ENCODE peak calls at places on chromosomes 12 and 14, in eight cellular contexts. K, R, X, F, P, E, T and J are unnamed samples.

GRCh38 chr12:132765366-132765765 is 3.7 kb upstream of the ANKLE2 start:
- DNase-seq in X (no peak), T (peak), F (no peak), R (no peak), P (no peak), K (no peak), E (no peak), J (no peak)

GRCh38 chr12:49201595-49202295 is 12.9 kb upstream of the TUBA1A start:
- DNase-seq in K (no peak), F (peak), E (no peak), P (no peak), R (no peak), T (no peak), X (no peak), J (peak)

GRCh38 chr14:52901357-52901980 is 49.4 kb downstream of the FERMT2 start:
- DNase-seq in T (no peak), R (no peak), K (no peak), F (no peak), P (no peak), X (no peak), E (no peak), J (no peak)

GRCh38 chr14:76647699-76648298 is 113.5 kb upstream of the VASH1 start:
- DNase-seq in R (peak), K (no peak), E (peak), P (no peak), F (peak), X (no peak), T (no peak), J (peak)

GRCh38 chr12:89575405-89575804 is 49.6 kb upstream of the POC1B start:
- DNase-seq in E (no peak), F (no peak), T (no peak), P (no peak), R (no peak), X (no peak), K (no peak), J (no peak)

GRCh38 chr12:7219599-7220243 is 30.2 kb downstream of the PEX5 start:
- DNase-seq in T (peak), X (no peak), P (no peak), F (peak), R (peak), K (peak), E (peak), J (peak)

GRCh38 chr12:53951577-53952334 is 2.9 kb upstream of the HOXC12 start:
- DNase-seq in P (peak), X (no peak), F (no peak), R (no peak), K (no peak), E (no peak), T (peak), J (no peak)

GRCh38 chr12:26109343-26109841 is 15.4 kb downstream of the BHLHE41 start:
- DNase-seq in F (no peak), E (no peak), X (no peak), K (no peak), T (peak), P (no peak), R (no peak), J (no peak)

GRCh38 chr12:15540469-15540872 is 218.2 kb downstream of the PTPRO start:
- DNase-seq in F (no peak), X (no peak), T (no peak), P (no peak), E (no peak), K (no peak), R (no peak), J (no peak)

GRCh38 chr14:59451849-59452248 is 13.3 kb downstream of the GPR135 start:
- DNase-seq in P (no peak), T (no peak), F (no peak), K (no peak), X (no peak), R (no peak), E (no peak), J (no peak)

GRCh38 chr12:54404061-54405004 is 14.7 kb downstream of the ITGA5 start:
- DNase-seq in K (peak), T (peak), X (no peak), P (no peak), R (peak), E (peak), F (peak), J (peak)

GRCh38 chr12:51907083-51907863 is at the start of gene ACVRL1:
- DNase-seq in E (no peak), X (no peak), R (no peak), F (no peak), P (peak), K (no peak), T (peak), J (no peak)

GRCh38 chr12:56668197-56668457 is 20.0 kb downstream of the PTGES3 start:
- DNase-seq in P (no peak), F (no peak), E (no peak), X (no peak), R (no peak), T (no peak), K (no peak), J (no peak)

GRCh38 chr14:106848330-106849121 is 1322.1 kb downstream of the TMEM121 start:
- DNase-seq in X (no peak), F (no peak), E (no peak), R (peak), K (no peak), P (no peak), T (no peak), J (peak)

GRCh38 chr12:90695415-90695814 is 259.6 kb downstream of the CCER1 start:
- DNase-seq in E (no peak), F (no peak), T (no peak), X (no peak), K (no peak), P (no peak), R (no peak), J (no peak)

GRCh38 chr12:107931761-107932160 is 157.3 kb downstream of the ASCL4 start:
- DNase-seq in X (no peak), T (no peak), R (no peak), F (no peak), E (no peak), P (no peak), K (no peak), J (no peak)

GRCh38 chr12:84860718-84861117 is 51.9 kb downstream of the SLC6A15 start:
- DNase-seq in K (no peak), T (no peak), F (no peak), E (no peak), P (no peak), X (no peak), R (no peak), J (no peak)

GRCh38 chr14:39268393-39268792 is 34.7 kb downstream of the MIA2 start:
- DNase-seq in K (no peak), R (no peak), F (peak), E (no peak), T (no peak), X (no peak), P (no peak), J (peak)

GRCh38 chr14:28773917-28774691 is 7.5 kb downstream of the FOXG1 start:
- DNase-seq in K (no peak), X (no peak), P (peak), E (no peak), F (peak), T (no peak), R (no peak), J (no peak)

GRCh38 chr12:14629832-14630688 is 62.4 kb upstream of the PLBD1 start:
- DNase-seq in R (peak), F (peak), P (no peak), T (peak), K (no peak), E (peak), X (peak), J (peak)

GRCh38 chr14:40346275-40346674 is 914.0 kb upstream of the FBXO33 start:
- DNase-seq in R (no peak), F (no peak), P (no peak), T (no peak), E (no peak), K (no peak), X (no peak), J (no peak)

GRCh38 chr14:99790978-99791376 is 2.2 kb upstream of the EML1 start:
- DNase-seq in T (no peak), F (no peak), K (no peak), R (no peak), E (no peak), X (no peak), P (no peak), J (no peak)

GRCh38 chr14:90444077-90444696 is 47.4 kb downstream of the CALM1 start:
- DNase-seq in K (no peak), R (no peak), E (no peak), T (peak), X (no peak), P (peak), F (no peak), J (no peak)

GRCh38 chr14:52446355-52446754 is 106.0 kb downstream of the TXNDC16 start:
- DNase-seq in K (no peak), R (no peak), P (no peak), X (no peak), F (no peak), E (no peak), T (no peak), J (no peak)

GRCh38 chr12:33825986-33826602 is 196.2 kb upstream of the ALG10 start:
- DNase-seq in E (no peak), P (no peak), T (no peak), K (no peak), R (no peak), X (no peak), F (peak), J (no peak)

GRCh38 chr12:64670039-64670438 is 59.7 kb downstream of the RASSF3 start:
- DNase-seq in P (no peak), X (no peak), E (no peak), F (no peak), R (no peak), T (no peak), K (no peak), J (no peak)

GRCh38 chr14:103031956-103032355 is 25.4 kb downstream of the CDC42BPB start:
- DNase-seq in E (no peak), T (no peak), X (no peak), F (no peak), P (peak), K (no peak), R (no peak), J (no peak)

GRCh38 chr12:78820946-78821345 is 43.6 kb upstream of the SYT1 start:
- DNase-seq in K (no peak), R (no peak), P (no peak), F (no peak), X (no peak), E (no peak), T (no peak), J (no peak)

GRCh38 chr14:51424569-51425251 is 184.7 kb downstream of the TMX1 start:
- DNase-seq in K (no peak), T (peak), E (no peak), P (no peak), F (no peak), X (no peak), R (no peak), J (no peak)